ENCODE peak calls at places on chromosome 3, in six cellular contexts. B is IMR-90, S is H9, A is neuronal stem cell, E is H1, K is mesenchymal stem cell. Y is an unnamed sample.

GRCh38 chr3:180119567-180119966 is 82.8 kb upstream of the PEX5L start:
- DNase-seq in E (no peak), S (no peak), A (no peak), B (no peak), K (no peak), Y (no peak)

GRCh38 chr3:128133273-128133883 is 9.8 kb upstream of the RUVBL1 start:
- DNase-seq in S (peak), A (peak), E (no peak), K (peak), B (peak), Y (peak)

GRCh38 chr3:98961161-98962155 is 60.0 kb upstream of the DCBLD2 start:
- DNase-seq in B (peak), K (peak), S (no peak), E (no peak), A (no peak), Y (no peak)

GRCh38 chr3:188417329-188417728 is 263.4 kb downstream of the LPP start:
- DNase-seq in E (no peak), A (no peak), K (no peak), B (no peak), S (no peak), Y (no peak)

GRCh38 chr3:161913786-161914389 is 417.3 kb downstream of the OTOL1 start:
- DNase-seq in S (no peak), A (no peak), K (peak), E (no peak), B (peak), Y (no peak)

GRCh38 chr3:32146669-32147315 is 40.4 kb downstream of the GPD1L start:
- DNase-seq in A (no peak), B (no peak), E (no peak), K (no peak), S (no peak), Y (peak)

GRCh38 chr3:45687828-45688193 is 1.4 kb upstream of the SACM1L start:
- DNase-seq in E (no peak), S (no peak), B (no peak), K (no peak), A (no peak), Y (no peak)

GRCh38 chr3:24101676-24102168 is 156.6 kb downstream of the NR1D2 start:
- DNase-seq in A (no peak), S (no peak), B (no peak), K (no peak), E (no peak), Y (no peak)

GRCh38 chr3:170344971-170345370 is 12.5 kb upstream of the SKIL start:
- DNase-seq in B (peak), A (no peak), K (no peak), E (no peak), S (no peak), Y (no peak)

GRCh38 chr3:185308126-185308754 is 54.4 kb upstream of the EHHADH start:
- DNase-seq in B (peak), S (peak), A (peak), E (peak), K (peak), Y (peak)

GRCh38 chr3:157239082-157239704 is 79.2 kb upstream of the CCNL1 start:
- DNase-seq in E (peak), B (peak), S (peak), K (peak), A (peak), Y (peak)

GRCh38 chr3:77626157-77626556 is 586.3 kb downstream of the ROBO2 start:
- DNase-seq in B (no peak), K (no peak), A (no peak), S (no peak), E (no peak), Y (no peak)

GRCh38 chr3:49775538-49775937 is 10.8 kb downstream of the IP6K1 start:
- DNase-seq in A (no peak), E (no peak), S (no peak), B (no peak), K (no peak), Y (no peak)

GRCh38 chr3:194424373-194424772 is 25.3 kb upstream of the GP5 start:
- DNase-seq in E (no peak), S (no peak), B (no peak), K (no peak), A (no peak), Y (no peak)

GRCh38 chr3:73542127-73542526 is 82.6 kb downstream of the PDZRN3 start:
- DNase-seq in E (no peak), B (no peak), S (peak), K (no peak), A (no peak), Y (peak)

GRCh38 chr3:61936344-61936937 is 375.1 kb downstream of the PTPRG start:
- DNase-seq in A (no peak), E (no peak), K (peak), S (no peak), B (peak), Y (no peak)

GRCh38 chr3:145557405-145557804 is 603.6 kb downstream of the PLOD2 start:
- DNase-seq in K (peak), B (no peak), S (no peak), E (peak), A (no peak), Y (peak)

GRCh38 chr3:20323307-20323927 is 137.4 kb upstream of the SGO1 start:
- DNase-seq in S (no peak), K (no peak), E (no peak), B (no peak), A (no peak), Y (peak)

GRCh38 chr3:128238100-128238459 is 84.8 kb downstream of the EEFSEC start:
- DNase-seq in B (no peak), E (no peak), S (no peak), A (no peak), K (no peak), Y (peak)

GRCh38 chr3:171177553-171177952 is 151.0 kb upstream of the SLC2A2 start:
- DNase-seq in S (no peak), A (no peak), K (no peak), E (no peak), B (no peak), Y (no peak)

GRCh38 chr3:179973931-179974361 is 62.8 kb downstream of the PEX5L start:
- DNase-seq in E (no peak), S (peak), A (peak), B (no peak), K (no peak), Y (no peak)

GRCh38 chr3:31821118-31821517 is 159.9 kb downstream of the OSBPL10 start:
- DNase-seq in K (no peak), B (no peak), A (no peak), E (no peak), S (no peak), Y (no peak)

GRCh38 chr3:166444336-166444735 is 607.1 kb upstream of the BCHE start:
- DNase-seq in S (no peak), K (no peak), B (peak), E (no peak), A (no peak), Y (no peak)

GRCh38 chr3:168047190-168047795 is 48.4 kb downstream of the GOLIM4 start:
- DNase-seq in A (peak), S (no peak), K (peak), E (no peak), B (peak), Y (peak)

GRCh38 chr3:186938716-186939115 is 8.4 kb downstream of the ST6GAL1 start:
- DNase-seq in E (no peak), K (peak), A (no peak), B (peak), S (no peak), Y (peak)

GRCh38 chr3:145359040-145359439 is 801.9 kb downstream of the PLOD2 start:
- DNase-seq in B (no peak), E (no peak), K (no peak), A (no peak), S (no peak), Y (no peak)

GRCh38 chr3:67940200-67940952 is 286.0 kb upstream of the SUCLG2 start:
- DNase-seq in A (no peak), K (peak), B (no peak), E (no peak), S (no peak), Y (no peak)

GRCh38 chr3:60202052-60202753 is 1049.0 kb downstream of the FHIT start:
- DNase-seq in B (no peak), S (no peak), E (no peak), A (no peak), K (no peak), Y (no peak)

GRCh38 chr3:58332575-58333179 is at the start of gene PXK:
- DNase-seq in E (no peak), S (peak), A (peak), K (peak), B (peak), Y (peak)

GRCh38 chr3:128210711-128211110 is 57.4 kb downstream of the EEFSEC start:
- DNase-seq in K (no peak), S (no peak), A (no peak), B (no peak), E (no peak), Y (no peak)

GRCh38 chr3:149588909-149589308 is 68.9 kb downstream of the WWTR1 start:
- DNase-seq in K (peak), E (no peak), A (no peak), S (no peak), B (no peak), Y (no peak)

GRCh38 chr3:113948015-113948917 is 453 bp downstream of the ZDHHC23 start:
- DNase-seq in K (no peak), S (peak), B (no peak), A (peak), E (peak), Y (peak)

GRCh38 chr3:71366991-71367604 is 216.4 kb downstream of the FOXP1 start:
- DNase-seq in B (no peak), A (peak), K (no peak), E (no peak), S (no peak), Y (no peak)

GRCh38 chr3:111695584-111696213 is 100.6 kb upstream of the ZBED2 start:
- DNase-seq in S (no peak), E (no peak), K (peak), A (no peak), B (peak), Y (peak)

GRCh38 chr3:87354399-87354798 is 78.0 kb upstream of the POU1F1 start:
- DNase-seq in A (no peak), S (no peak), B (no peak), K (peak), E (no peak), Y (no peak)

DNA sequence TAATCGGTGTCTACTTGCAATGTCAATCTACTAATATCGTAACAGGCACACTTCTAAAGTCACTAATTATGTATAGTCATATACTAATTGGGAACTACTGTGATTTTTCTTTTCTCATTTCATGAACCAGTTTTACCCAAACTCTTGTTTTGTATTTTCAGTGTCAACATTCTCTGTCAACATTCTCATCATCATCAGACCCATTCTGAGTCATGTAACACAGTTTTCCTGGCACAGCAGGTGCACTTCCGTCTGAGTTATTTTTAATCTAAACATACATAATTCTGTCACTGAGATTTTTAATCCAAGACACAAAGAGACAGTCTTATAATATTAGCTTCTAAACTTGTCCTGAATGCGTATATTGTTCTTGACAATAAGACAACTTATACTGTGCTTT is 205.1 kb upstream of the EIF1B start:
- DNase-seq in A (no peak), S (no peak), E (no peak), B (no peak), K (no peak), Y (no peak)
- H3K23ac ChIP-seq in A (no peak), S (no peak), E (no peak), B (no peak), K (no peak), Y (no peak)

DNA sequence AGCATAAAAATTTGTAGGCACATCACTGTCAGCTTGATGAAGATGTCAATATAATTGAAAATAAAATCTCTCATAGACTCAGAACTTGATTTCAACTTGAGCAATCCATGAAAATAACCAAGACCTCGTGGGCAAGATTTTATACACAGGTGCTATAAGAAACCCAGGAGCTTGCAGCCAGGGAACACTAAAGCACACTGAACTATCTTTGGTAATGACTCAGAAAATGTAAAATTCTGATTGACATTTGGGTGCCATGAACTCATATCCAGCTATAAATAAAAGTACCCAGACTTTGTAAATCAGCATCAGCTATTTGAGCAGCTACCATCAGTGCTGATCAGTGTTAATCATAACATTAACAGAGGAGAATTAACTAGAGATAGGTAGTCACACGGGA is 61.5 kb downstream of the PLCH1 start:
- DNase-seq in S (no peak), B (no peak), A (no peak), E (no peak), K (no peak), Y (no peak)
- H4K91ac ChIP-seq in S (no peak), B (no peak), A (no peak), E (no peak), K (no peak), Y (no peak)

GRCh38 chr3:155661042-155661441 is 83.8 kb downstream of the PLCH1 start:
- DNase-seq in S (no peak), E (no peak), B (no peak), K (no peak), A (no peak), Y (no peak)
- H2AK5ac ChIP-seq in S (no peak), E (no peak), B (no peak), K (peak), A (no peak), Y (no peak)

GRCh38 chr3:129278439-129278969 is at the start of gene HMCES:
- DNase-seq in E (peak), K (peak), B (peak), S (peak), A (peak), Y (peak)
- H3K23ac ChIP-seq in E (no peak), K (no peak), B (peak), S (no peak), A (peak), Y (no peak)

GRCh38 chr3:181212271-181212670 is 222.7 kb upstream of the DNAJC19 start:
- DNase-seq in S (no peak), E (no peak), K (no peak), A (no peak), B (no peak), Y (no peak)
- H4K91ac ChIP-seq in S (no peak), E (no peak), K (no peak), A (no peak), B (no peak), Y (no peak)

DNA sequence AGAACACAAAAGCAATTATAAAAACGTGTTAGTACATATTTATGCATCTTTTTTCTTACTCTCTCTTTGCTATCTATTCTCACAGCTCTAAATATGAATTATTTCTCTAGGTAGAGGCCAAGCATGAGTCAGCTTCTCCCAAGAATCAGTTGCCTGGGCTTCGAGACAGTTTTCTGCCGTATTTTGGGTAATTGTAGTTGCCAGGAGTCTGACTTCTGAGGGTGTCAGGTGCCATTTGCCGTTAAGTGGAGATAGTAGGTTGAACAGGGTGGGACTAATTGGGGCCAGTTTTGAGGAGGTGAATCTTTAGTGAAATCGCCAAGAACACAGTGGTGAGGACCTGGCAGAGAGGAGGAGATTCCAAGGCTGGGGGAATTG is 7.8 kb upstream of the NRROS start:
- DNase-seq in S (no peak), B (no peak), E (no peak), A (no peak), K (no peak), Y (no peak)
- H2AK5ac ChIP-seq in S (no peak), B (no peak), E (peak), A (no peak), K (peak), Y (no peak)

DNA sequence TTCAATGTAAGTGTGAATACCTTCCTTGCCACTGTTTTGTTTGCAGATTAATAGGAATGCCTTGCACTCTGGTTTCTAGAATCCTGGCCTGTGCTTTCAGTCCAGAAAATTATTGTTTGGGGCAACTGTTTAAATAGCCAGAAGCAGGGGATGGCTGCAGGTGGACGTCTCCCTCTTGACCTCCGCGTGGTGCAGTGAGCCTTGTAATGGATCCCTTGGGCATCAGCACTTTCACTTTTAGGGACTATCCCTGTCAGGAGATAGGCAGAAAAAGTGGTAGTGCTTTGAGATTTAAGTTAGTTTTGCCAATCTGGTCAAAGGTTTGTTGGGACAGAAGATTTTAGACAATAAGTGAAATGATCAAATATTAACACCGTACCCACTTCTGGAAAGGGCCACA is 178.6 kb upstream of the BHLHE40 start:
- DNase-seq in S (no peak), K (no peak), E (no peak), A (no peak), B (no peak), Y (no peak)
- H3K23ac ChIP-seq in S (no peak), K (no peak), E (no peak), A (no peak), B (no peak), Y (no peak)